ENCODE peak calls at places on chromosome 17, in seven cellular contexts. One of them, this sample, is unnamed.

GRCh38 chr17:2904135-2904534 is 107.9 kb downstream of the RAP1GAP2 start:
- DNase-seq in AG10803: peak; percentile 22
- DNase-seq in left ventricle myocardium inferior: peak; percentile 72
- DNase-seq in fibroblast of the conjunctiva: no peak
- DNase-seq in CD4-positive, alpha-beta memory T cell: no peak
- DNase-seq in NCI-H82: peak; percentile 79
- DNase-seq in AG04450: no peak
- DNase-seq in this sample: no peak

GRCh38 chr17:76512366-76513305 is 11.4 kb upstream of the RHBDF2 start:
- DNase-seq in NCI-H82: no peak
- DNase-seq in left ventricle myocardium inferior: no peak
- DNase-seq in fibroblast of the conjunctiva: no peak
- DNase-seq in AG10803: no peak
- DNase-seq in AG04450: no peak
- DNase-seq in CD4-positive, alpha-beta memory T cell: peak; percentile 25
- DNase-seq in this sample: no peak

GRCh38 chr17:30854146-30854545 is 22.4 kb downstream of the ATAD5 start:
- DNase-seq in left ventricle myocardium inferior: no peak
- DNase-seq in AG10803: no peak
- DNase-seq in CD4-positive, alpha-beta memory T cell: no peak
- DNase-seq in AG04450: no peak
- DNase-seq in NCI-H82: no peak
- DNase-seq in fibroblast of the conjunctiva: no peak
- DNase-seq in this sample: no peak

GRCh38 chr17:70767102-70767701 is 597.9 kb downstream of the KCNJ2 start:
- DNase-seq in fibroblast of the conjunctiva: peak; percentile 34
- DNase-seq in AG04450: peak; percentile 3
- DNase-seq in left ventricle myocardium inferior: no peak
- DNase-seq in CD4-positive, alpha-beta memory T cell: no peak
- DNase-seq in AG10803: peak; percentile 47
- DNase-seq in NCI-H82: peak; percentile 38
- DNase-seq in this sample: no peak

GRCh38 chr17:2124391-2124790 is 69.5 kb downstream of the HIC1 start:
- DNase-seq in CD4-positive, alpha-beta memory T cell: no peak
- DNase-seq in left ventricle myocardium inferior: no peak
- DNase-seq in NCI-H82: peak; percentile 34
- DNase-seq in AG04450: no peak
- DNase-seq in AG10803: no peak
- DNase-seq in fibroblast of the conjunctiva: no peak
- DNase-seq in this sample: peak; percentile 15

GRCh38 chr17:6712058-6712853 is 913 bp downstream of the SLC13A5 start:
- DNase-seq in AG10803: no peak
- DNase-seq in AG04450: no peak
- DNase-seq in left ventricle myocardium inferior: no peak
- DNase-seq in CD4-positive, alpha-beta memory T cell: no peak
- DNase-seq in fibroblast of the conjunctiva: no peak
- DNase-seq in NCI-H82: peak; percentile 54
- DNase-seq in this sample: no peak

GRCh38 chr17:68184816-68185436 is 62.9 kb upstream of the AMZ2 start:
- DNase-seq in AG10803: no peak
- DNase-seq in CD4-positive, alpha-beta memory T cell: peak; percentile 84
- DNase-seq in fibroblast of the conjunctiva: no peak
- DNase-seq in NCI-H82: no peak
- DNase-seq in left ventricle myocardium inferior: no peak
- DNase-seq in AG04450: no peak
- DNase-seq in this sample: no peak

GRCh38 chr17:66983414-66984021 is 19.0 kb downstream of the CACNG4 start:
- DNase-seq in AG04450: no peak
- DNase-seq in CD4-positive, alpha-beta memory T cell: no peak
- DNase-seq in left ventricle myocardium inferior: no peak
- DNase-seq in NCI-H82: no peak
- DNase-seq in fibroblast of the conjunctiva: no peak
- DNase-seq in AG10803: no peak
- DNase-seq in this sample: no peak

GRCh38 chr17:66900126-66901010 is 64.1 kb upstream of the CACNG4 start:
- DNase-seq in NCI-H82: no peak
- DNase-seq in left ventricle myocardium inferior: no peak
- DNase-seq in AG04450: no peak
- DNase-seq in CD4-positive, alpha-beta memory T cell: no peak
- DNase-seq in AG10803: no peak
- DNase-seq in fibroblast of the conjunctiva: peak; percentile 3
- DNase-seq in this sample: no peak

GRCh38 chr17:29838961-29839360 is 91.1 kb downstream of the SSH2 start:
- DNase-seq in CD4-positive, alpha-beta memory T cell: no peak
- DNase-seq in left ventricle myocardium inferior: no peak
- DNase-seq in AG10803: peak; percentile 65
- DNase-seq in AG04450: no peak
- DNase-seq in fibroblast of the conjunctiva: no peak
- DNase-seq in NCI-H82: peak; percentile 36
- DNase-seq in this sample: no peak

GRCh38 chr17:17324616-17325015 is 21.4 kb downstream of the NT5M start:
- DNase-seq in left ventricle myocardium inferior: no peak
- DNase-seq in AG10803: no peak
- DNase-seq in NCI-H82: no peak
- DNase-seq in CD4-positive, alpha-beta memory T cell: no peak
- DNase-seq in AG04450: no peak
- DNase-seq in fibroblast of the conjunctiva: no peak
- DNase-seq in this sample: no peak

GRCh38 chr17:45143767-45144198 is 4.5 kb upstream of the HEXIM1 start:
- DNase-seq in CD4-positive, alpha-beta memory T cell: no peak
- DNase-seq in fibroblast of the conjunctiva: peak; percentile 85
- DNase-seq in AG10803: peak; percentile 91
- DNase-seq in NCI-H82: no peak
- DNase-seq in AG04450: no peak
- DNase-seq in left ventricle myocardium inferior: peak; percentile 92
- DNase-seq in this sample: peak; percentile 87

GRCh38 chr17:4739122-4740024 is at the start of the genes CXCL16 and ZMYND15:
- DNase-seq in AG10803: peak; percentile 27
- DNase-seq in AG04450: no peak
- DNase-seq in left ventricle myocardium inferior: peak; percentile 52
- DNase-seq in NCI-H82: no peak
- DNase-seq in fibroblast of the conjunctiva: no peak
- DNase-seq in CD4-positive, alpha-beta memory T cell: peak; percentile 81
- DNase-seq in this sample: peak; percentile 81

GRCh38 chr17:33267279-33267790 is 25.8 kb downstream of the ASIC2 start:
- DNase-seq in AG04450: peak; percentile 57
- DNase-seq in fibroblast of the conjunctiva: peak; percentile 24
- DNase-seq in AG10803: peak; percentile 84
- DNase-seq in CD4-positive, alpha-beta memory T cell: no peak
- DNase-seq in left ventricle myocardium inferior: no peak
- DNase-seq in NCI-H82: no peak
- DNase-seq in this sample: no peak

GRCh38 chr17:40312131-40312731 is 3.3 kb downstream of the RARA start:
- DNase-seq in left ventricle myocardium inferior: peak; percentile 72
- DNase-seq in AG04450: no peak
- DNase-seq in AG10803: no peak
- DNase-seq in CD4-positive, alpha-beta memory T cell: no peak
- DNase-seq in NCI-H82: no peak
- DNase-seq in fibroblast of the conjunctiva: no peak
- DNase-seq in this sample: no peak

GRCh38 chr17:21167303-21167702 is 40.5 kb downstream of the DHRS7B start:
- DNase-seq in AG04450: no peak
- DNase-seq in left ventricle myocardium inferior: no peak
- DNase-seq in NCI-H82: no peak
- DNase-seq in fibroblast of the conjunctiva: no peak
- DNase-seq in CD4-positive, alpha-beta memory T cell: no peak
- DNase-seq in AG10803: peak; percentile 85
- DNase-seq in this sample: no peak

GRCh38 chr17:28372203-28372944 is 880 bp downstream of the SARM1 start:
- DNase-seq in left ventricle myocardium inferior: peak; percentile 38
- DNase-seq in AG10803: peak; percentile 32
- DNase-seq in fibroblast of the conjunctiva: no peak
- DNase-seq in AG04450: no peak
- DNase-seq in NCI-H82: peak; percentile 71
- DNase-seq in CD4-positive, alpha-beta memory T cell: no peak
- DNase-seq in this sample: peak; percentile 53

GRCh38 chr17:4607773-4608187 is 23.5 kb downstream of the SMTNL2 start:
- DNase-seq in AG04450: no peak
- DNase-seq in NCI-H82: no peak
- DNase-seq in AG10803: peak; percentile 40
- DNase-seq in CD4-positive, alpha-beta memory T cell: no peak
- DNase-seq in left ventricle myocardium inferior: peak; percentile 83
- DNase-seq in fibroblast of the conjunctiva: no peak
- DNase-seq in this sample: no peak

GRCh38 chr17:42313773-42314566 is 25.7 kb downstream of the STAT5A start:
- DNase-seq in CD4-positive, alpha-beta memory T cell: peak; percentile 66
- DNase-seq in left ventricle myocardium inferior: no peak
- DNase-seq in AG04450: no peak
- DNase-seq in AG10803: no peak
- DNase-seq in fibroblast of the conjunctiva: no peak
- DNase-seq in NCI-H82: no peak
- DNase-seq in this sample: no peak

GRCh38 chr17:74355065-74355464 is 6.6 kb downstream of the BTBD17 start:
- DNase-seq in NCI-H82: no peak
- DNase-seq in left ventricle myocardium inferior: no peak
- DNase-seq in CD4-positive, alpha-beta memory T cell: no peak
- DNase-seq in AG10803: no peak
- DNase-seq in AG04450: no peak
- DNase-seq in fibroblast of the conjunctiva: no peak
- DNase-seq in this sample: no peak

GRCh38 chr17:15930426-15930825 is 14.5 kb upstream of the ADORA2B start:
- DNase-seq in left ventricle myocardium inferior: no peak
- DNase-seq in fibroblast of the conjunctiva: no peak
- DNase-seq in NCI-H82: no peak
- DNase-seq in CD4-positive, alpha-beta memory T cell: no peak
- DNase-seq in AG04450: no peak
- DNase-seq in AG10803: no peak
- DNase-seq in this sample: no peak

GRCh38 chr17:45131616-45132301 is 556 bp downstream of the PLCD3 start:
- DNase-seq in fibroblast of the conjunctiva: no peak
- DNase-seq in left ventricle myocardium inferior: peak; percentile 53
- DNase-seq in CD4-positive, alpha-beta memory T cell: peak; percentile 53
- DNase-seq in NCI-H82: peak; percentile 82
- DNase-seq in AG10803: no peak
- DNase-seq in AG04450: no peak
- DNase-seq in this sample: peak; percentile 64

GRCh38 chr17:4950757-4951204 is at the start of gene ENO3:
- DNase-seq in NCI-H82: peak; percentile 91
- DNase-seq in CD4-positive, alpha-beta memory T cell: no peak
- DNase-seq in AG10803: no peak
- DNase-seq in AG04450: no peak
- DNase-seq in left ventricle myocardium inferior: peak; percentile 56
- DNase-seq in fibroblast of the conjunctiva: no peak
- DNase-seq in this sample: peak; percentile 65

GRCh38 chr17:17716837-17717523 is 35.7 kb downstream of the RAI1 start:
- DNase-seq in NCI-H82: no peak
- DNase-seq in CD4-positive, alpha-beta memory T cell: no peak
- DNase-seq in fibroblast of the conjunctiva: no peak
- DNase-seq in AG10803: no peak
- DNase-seq in left ventricle myocardium inferior: no peak
- DNase-seq in AG04450: no peak
- DNase-seq in this sample: no peak

GRCh38 chr17:7435676-7436555 is 681 bp downstream of the TMEM102 start:
- DNase-seq in CD4-positive, alpha-beta memory T cell: peak; percentile 73
- DNase-seq in AG10803: no peak
- DNase-seq in fibroblast of the conjunctiva: no peak
- DNase-seq in NCI-H82: peak; percentile 73
- DNase-seq in AG04450: no peak
- DNase-seq in left ventricle myocardium inferior: peak; percentile 45
- DNase-seq in this sample: peak; percentile 78

GRCh38 chr17:70169707-70170597 is 620 bp downstream of the KCNJ2 start:
- DNase-seq in NCI-H82: peak; percentile 49
- DNase-seq in fibroblast of the conjunctiva: no peak
- DNase-seq in CD4-positive, alpha-beta memory T cell: no peak
- DNase-seq in AG10803: peak; percentile 60
- DNase-seq in AG04450: no peak
- DNase-seq in left ventricle myocardium inferior: peak; percentile 21
- DNase-seq in this sample: no peak

GRCh38 chr17:79799538-79800324 is 2.9 kb upstream of the CBX8 start:
- DNase-seq in CD4-positive, alpha-beta memory T cell: no peak
- DNase-seq in fibroblast of the conjunctiva: no peak
- DNase-seq in left ventricle myocardium inferior: no peak
- DNase-seq in AG04450: no peak
- DNase-seq in AG10803: no peak
- DNase-seq in NCI-H82: peak; percentile 27
- DNase-seq in this sample: peak; percentile 40

GRCh38 chr17:75679706-75680201 is 12.6 kb downstream of the SAP30BP start:
- DNase-seq in left ventricle myocardium inferior: no peak
- DNase-seq in fibroblast of the conjunctiva: no peak
- DNase-seq in NCI-H82: no peak
- DNase-seq in CD4-positive, alpha-beta memory T cell: no peak
- DNase-seq in AG04450: no peak
- DNase-seq in AG10803: peak; percentile 42
- DNase-seq in this sample: peak; percentile 48

GRCh38 chr17:9768381-9768934 is 22.9 kb downstream of the DHRS7C start:
- DNase-seq in CD4-positive, alpha-beta memory T cell: no peak
- DNase-seq in AG10803: peak; percentile 44
- DNase-seq in AG04450: no peak
- DNase-seq in fibroblast of the conjunctiva: peak; percentile 26
- DNase-seq in left ventricle myocardium inferior: no peak
- DNase-seq in NCI-H82: peak; percentile 69
- DNase-seq in this sample: no peak

GRCh38 chr17:559699-560378 is 154.8 kb downstream of the VPS53 start:
- DNase-seq in CD4-positive, alpha-beta memory T cell: no peak
- DNase-seq in fibroblast of the conjunctiva: peak; percentile 60
- DNase-seq in AG04450: peak; percentile 32
- DNase-seq in NCI-H82: no peak
- DNase-seq in AG10803: peak; percentile 92
- DNase-seq in left ventricle myocardium inferior: peak; percentile 28
- DNase-seq in this sample: peak; percentile 2

GRCh38 chr17:54270499-54270898 is 447.8 kb downstream of the KIF2B start:
- DNase-seq in AG10803: no peak
- DNase-seq in CD4-positive, alpha-beta memory T cell: no peak
- DNase-seq in fibroblast of the conjunctiva: no peak
- DNase-seq in left ventricle myocardium inferior: no peak
- DNase-seq in NCI-H82: no peak
- DNase-seq in AG04450: no peak
- DNase-seq in this sample: no peak

GRCh38 chr17:58965221-58965620 is 141.5 kb downstream of the TRIM37 start:
- DNase-seq in AG04450: no peak
- DNase-seq in fibroblast of the conjunctiva: no peak
- DNase-seq in AG10803: no peak
- DNase-seq in NCI-H82: peak; percentile 33
- DNase-seq in CD4-positive, alpha-beta memory T cell: no peak
- DNase-seq in left ventricle myocardium inferior: no peak
- DNase-seq in this sample: no peak

This sample was measured in mucosa of descending colon.